ENCODE peak calls at places on chromosome 13, in seven cellular contexts. D is naive thymus-derived CD4-positive, alpha-beta T cell; C is H1; N is astrocyte; V is IMR-90; X is substantia nigra; P is heart right ventricle. I is an unnamed sample.
A peak's percentile ranks its signal among the peaks of the same experiment; 100 is the strongest.

GRCh38 chr13:56015919-56016318 is 1124.8 kb upstream of the PRR20A start:
- DNase-seq in D (no peak), V (no peak), N (no peak), P (no peak), X (no peak), C (no peak), I (no peak)

GRCh38 chr13:110499621-110500281 is 61.8 kb downstream of the RAB20 start:
- DNase-seq in D (no peak), V (peak; percentile 50), C (no peak), X (no peak), N (peak; percentile 84), P (no peak), I (peak; percentile 29)

GRCh38 chr13:103282571-103283450 is 216.6 kb upstream of the SLC10A2 start:
- DNase-seq in N (peak; percentile 93), D (no peak), V (peak; percentile 49), P (no peak), C (no peak), X (no peak), I (peak; percentile 99)

GRCh38 chr13:90800082-90800746 is 547.3 kb upstream of the MIR17HG start:
- DNase-seq in P (peak; percentile 48), C (no peak), D (no peak), N (no peak), X (peak; percentile 16), V (no peak), I (no peak)

GRCh38 chr13:41864658-41865057 is 96.3 kb downstream of the VWA8 start:
- DNase-seq in N (no peak), C (no peak), X (no peak), P (no peak), V (no peak), D (no peak), I (no peak)

GRCh38 chr13:43784491-43784890 is 2.3 kb downstream of the ENOX1 start:
- DNase-seq in N (no peak), C (no peak), V (no peak), X (no peak), D (no peak), P (no peak), I (no peak)

GRCh38 chr13:97631158-97631557 is 197.2 kb downstream of the RAP2A start:
- DNase-seq in V (no peak), D (no peak), N (no peak), C (peak; percentile 59), P (no peak), X (no peak), I (no peak)

GRCh38 chr13:43911871-43912270 is 32.2 kb downstream of the LACC1 start:
- DNase-seq in V (no peak), C (no peak), X (no peak), D (no peak), P (no peak), N (no peak), I (no peak)

DNA sequence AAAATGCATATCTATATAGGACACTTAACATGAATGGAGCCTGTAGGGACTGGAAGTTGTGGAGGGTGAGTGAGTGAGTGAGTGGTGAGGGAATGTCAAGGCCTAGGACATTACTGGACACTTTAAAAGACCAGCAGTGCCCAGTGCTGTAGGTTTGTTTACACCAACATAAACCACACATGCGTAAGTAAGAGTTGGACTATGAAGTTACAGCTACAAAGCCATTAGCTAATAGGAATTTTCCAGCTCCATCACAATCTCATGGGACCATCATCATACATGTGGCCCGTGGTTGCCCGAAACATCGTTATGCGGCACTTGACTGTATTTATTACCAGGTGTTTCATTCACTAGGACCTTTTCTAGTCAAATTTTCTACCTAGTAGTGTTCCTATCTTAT is 49.2 kb downstream of the LATS2 start:
- DNase-seq in P (no peak), X (no peak), D (no peak), N (peak; percentile 41), V (peak; percentile 93), C (no peak), I (no peak)
- H3K27ac ChIP-seq in P (no peak overlapping the region), X (no peak overlapping the region), D (no peak overlapping the region), N (no peak overlapping the region), V (peak overlapping the region; percentile 44), C (no peak overlapping the region), I (no peak overlapping the region)

GRCh38 chr13:111577429-111577828 is 257.0 kb downstream of the TEX29 start:
- DNase-seq in X (no peak), D (no peak), C (no peak), P (no peak), N (no peak), V (no peak), I (no peak)
- H3K27ac ChIP-seq in X (no peak overlapping the region), D (no peak overlapping the region), C (no peak overlapping the region), P (no peak overlapping the region), N (no peak overlapping the region), V (no peak overlapping the region), I (no peak overlapping the region)

GRCh38 chr13:98927954-98928927 is 49.6 kb downstream of the DOCK9 start:
- DNase-seq in N (peak; percentile 67), X (no peak), C (no peak), D (no peak), P (peak; percentile 74), V (peak; percentile 58), I (no peak)

GRCh38 chr13:98925949-98926348 is 51.9 kb downstream of the DOCK9 start:
- DNase-seq in C (no peak), V (no peak), X (no peak), N (no peak), D (no peak), P (no peak), I (no peak)

GRCh38 chr13:98934243-98934642 is 43.6 kb downstream of the DOCK9 start:
- DNase-seq in P (no peak), N (no peak), V (no peak), D (no peak), C (no peak), X (no peak), I (no peak)

GRCh38 chr13:98930014-98930625 is 47.7 kb downstream of the DOCK9 start:
- DNase-seq in D (no peak), N (no peak), P (no peak), V (no peak), C (no peak), X (peak; percentile 54), I (no peak)
- H3K27ac ChIP-seq in D (peak overlapping the region; percentile 42), N (no peak overlapping the region), P (no peak overlapping the region), V (no peak overlapping the region), C (no peak overlapping the region), X (peak overlapping the region; percentile 37), I (no peak overlapping the region)

GRCh38 chr13:32257649-32258048 is 57.5 kb downstream of the ZAR1L start:
- DNase-seq in P (no peak), V (no peak), X (no peak), C (no peak), N (no peak), D (no peak), I (no peak)

GRCh38 chr13:32254916-32255743 is 60.0 kb downstream of the ZAR1L start:
- DNase-seq in C (no peak), N (no peak), X (no peak), D (no peak), V (no peak), P (no peak), I (no peak)

GRCh38 chr13:32255744-32256120 is 59.4 kb downstream of the ZAR1L start:
- DNase-seq in X (no peak), V (peak; percentile 76), P (no peak), C (no peak), D (no peak), N (no peak), I (no peak)

GRCh38 chr13:32254416-32254815 is 60.7 kb downstream of the ZAR1L start:
- DNase-seq in C (no peak), X (no peak), P (no peak), D (no peak), N (no peak), V (no peak), I (no peak)

GRCh38 chr13:32256243-32256642 is 58.9 kb downstream of the ZAR1L start:
- DNase-seq in X (no peak), N (no peak), C (no peak), D (no peak), P (no peak), V (no peak), I (no peak)
- H3K27ac ChIP-seq in X (no peak overlapping the region), N (no peak overlapping the region), C (no peak overlapping the region), D (no peak overlapping the region), P (no peak overlapping the region), V (no peak overlapping the region), I (no peak overlapping the region)

DNA sequence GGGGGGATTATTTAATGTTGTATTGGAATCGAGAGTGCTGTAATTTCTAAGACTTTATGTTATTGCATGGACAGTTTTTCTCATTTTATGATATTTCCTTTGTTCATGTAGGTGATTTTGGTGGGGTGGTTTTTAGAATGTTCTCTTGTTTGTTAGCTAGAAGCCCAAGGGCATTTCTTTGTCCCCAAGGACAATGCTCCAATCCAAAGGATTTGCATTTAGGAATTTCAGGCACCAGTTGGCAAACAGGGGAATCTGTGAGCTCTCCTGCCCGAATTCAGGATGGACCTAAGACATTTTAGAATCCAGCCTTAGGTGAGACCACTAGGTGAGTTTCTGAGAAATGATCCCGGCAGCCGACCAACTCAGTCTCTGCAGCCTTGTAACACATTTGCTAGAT is 324.9 kb downstream of the KCNRG start:
- DNase-seq in C (no peak), D (no peak), N (no peak), P (no peak), X (no peak), V (no peak), I (no peak)
- H3K27ac ChIP-seq in C (no peak overlapping the region), D (no peak overlapping the region), N (no peak overlapping the region), P (no peak overlapping the region), X (no peak overlapping the region), V (no peak overlapping the region), I (no peak overlapping the region)

GRCh38 chr13:61086052-61086451 is 329.6 kb downstream of the PCDH20 start:
- DNase-seq in N (peak; percentile 18), D (no peak), C (no peak), X (no peak), V (no peak), P (no peak), I (no peak)
- H3K27ac ChIP-seq in N (no peak overlapping the region), D (no peak overlapping the region), C (no peak overlapping the region), X (no peak overlapping the region), V (no peak overlapping the region), P (no peak overlapping the region), I (no peak overlapping the region)

DNA sequence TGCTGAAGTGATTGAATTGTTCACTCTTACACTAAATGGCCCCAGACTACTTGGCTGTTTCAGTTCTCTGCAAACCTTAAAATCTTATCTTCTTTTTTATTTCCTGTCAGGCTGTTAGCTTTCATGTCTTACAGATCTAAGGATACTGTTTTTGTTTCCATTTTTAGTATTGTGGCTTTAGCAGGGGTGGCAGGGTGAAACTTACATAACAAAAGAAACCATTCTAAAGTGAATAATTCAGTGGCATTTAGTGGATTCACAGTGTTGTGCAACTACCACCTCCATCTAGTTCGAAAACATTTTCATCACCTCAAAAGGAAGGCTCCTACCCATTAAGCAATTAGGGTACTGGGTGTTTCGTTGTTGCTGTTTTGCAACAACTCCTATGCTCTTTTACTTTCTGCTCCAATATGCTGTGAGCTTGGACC is 19.8 kb downstream of the TMEM272 start:
- DNase-seq in P (no peak), V (no peak), N (peak; percentile 65), C (no peak), X (no peak), D (peak; percentile 85), I (no peak)
- H3K27ac ChIP-seq in P (no peak overlapping the region), V (no peak overlapping the region), N (no peak overlapping the region), C (no peak overlapping the region), X (no peak overlapping the region), D (peak overlapping the region; percentile 85), I (no peak overlapping the region)

DNA sequence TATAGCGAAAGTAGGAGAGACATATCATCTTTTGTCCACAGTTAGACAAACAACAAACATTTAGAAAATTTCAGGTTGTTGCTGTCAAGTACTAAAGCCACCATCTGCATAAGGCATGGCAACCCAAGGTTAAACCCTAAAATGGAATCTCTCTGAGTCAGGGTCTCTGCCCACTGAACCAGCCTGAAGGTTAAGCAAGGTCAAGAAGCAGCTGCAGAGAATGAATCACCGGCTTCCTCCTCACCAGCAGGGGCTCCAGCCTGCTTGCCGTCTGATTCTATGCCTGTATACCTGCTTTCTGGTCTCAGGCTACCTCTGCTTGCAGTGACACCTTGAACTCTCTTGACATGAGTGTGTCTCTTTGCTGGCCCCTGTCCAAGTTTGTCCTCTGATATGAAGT is 726.2 kb upstream of the SGCG start:
- DNase-seq in N (no peak), D (no peak), X (no peak), P (no peak), V (no peak), C (no peak), I (no peak)
- H3K27ac ChIP-seq in N (no peak overlapping the region), D (no peak overlapping the region), X (no peak overlapping the region), P (no peak overlapping the region), V (no peak overlapping the region), C (no peak overlapping the region), I (no peak overlapping the region)